ENCODE peak calls at places on chromosome 17, in seven cellular contexts. S, R, O, K, P, V and J are unnamed samples.

GRCh38 chr17:45320931-45321461 is 4.2 kb upstream of the MAP3K14 start:
- DNase-seq in R (no peak), V (peak; percentile 97), P (peak; percentile 60), O (no peak), K (no peak), S (no peak), J (no peak)

GRCh38 chr17:44979426-44980273 is 11.5 kb upstream of the C1QL1 start:
- DNase-seq in R (peak; percentile 80), O (peak; percentile 32), V (peak; percentile 82), S (peak; percentile 49), P (peak; percentile 41), K (no peak), J (no peak)

GRCh38 chr17:66655861-66656260 is 179.1 kb upstream of the CACNG5 start:
- DNase-seq in V (peak; percentile 80), S (no peak), P (no peak), K (no peak), R (no peak), O (no peak), J (no peak)

GRCh38 chr17:76556759-76557367 is 17.0 kb downstream of the PRCD start:
- DNase-seq in R (no peak), V (peak; percentile 49), O (no peak), K (no peak), P (no peak), S (no peak), J (peak; percentile 57)

GRCh38 chr17:16919663-16920627 is 52.0 kb downstream of the TNFRSF13B start:
- DNase-seq in R (no peak), O (peak; percentile 5), S (no peak), P (no peak), K (no peak), V (no peak), J (no peak)

GRCh38 chr17:60086822-60087591 is 8.3 kb upstream of the HEATR6 start:
- DNase-seq in O (no peak), K (no peak), P (no peak), S (no peak), V (peak; percentile 72), R (no peak), J (no peak)

GRCh38 chr17:12510535-12510934 is 155.2 kb upstream of the MYOCD start:
- DNase-seq in O (no peak), S (no peak), P (no peak), V (peak; percentile 75), K (no peak), R (no peak), J (no peak)

GRCh38 chr17:56929362-56929969 is 15.6 kb upstream of the TRIM25 start:
- DNase-seq in S (no peak), K (no peak), R (no peak), V (no peak), P (no peak), O (no peak), J (no peak)

GRCh38 chr17:44786551-44787081 is 27.8 kb downstream of the ADAM11 start:
- DNase-seq in V (no peak), R (peak; percentile 36), P (no peak), O (peak; percentile 58), K (peak; percentile 78), S (peak; percentile 67), J (no peak)

GRCh38 chr17:78883090-78883532 is 19.9 kb downstream of the CEP295NL start:
- DNase-seq in K (no peak), O (peak; percentile 81), R (peak; percentile 78), P (no peak), S (peak; percentile 73), V (peak; percentile 75), J (no peak)

DNA sequence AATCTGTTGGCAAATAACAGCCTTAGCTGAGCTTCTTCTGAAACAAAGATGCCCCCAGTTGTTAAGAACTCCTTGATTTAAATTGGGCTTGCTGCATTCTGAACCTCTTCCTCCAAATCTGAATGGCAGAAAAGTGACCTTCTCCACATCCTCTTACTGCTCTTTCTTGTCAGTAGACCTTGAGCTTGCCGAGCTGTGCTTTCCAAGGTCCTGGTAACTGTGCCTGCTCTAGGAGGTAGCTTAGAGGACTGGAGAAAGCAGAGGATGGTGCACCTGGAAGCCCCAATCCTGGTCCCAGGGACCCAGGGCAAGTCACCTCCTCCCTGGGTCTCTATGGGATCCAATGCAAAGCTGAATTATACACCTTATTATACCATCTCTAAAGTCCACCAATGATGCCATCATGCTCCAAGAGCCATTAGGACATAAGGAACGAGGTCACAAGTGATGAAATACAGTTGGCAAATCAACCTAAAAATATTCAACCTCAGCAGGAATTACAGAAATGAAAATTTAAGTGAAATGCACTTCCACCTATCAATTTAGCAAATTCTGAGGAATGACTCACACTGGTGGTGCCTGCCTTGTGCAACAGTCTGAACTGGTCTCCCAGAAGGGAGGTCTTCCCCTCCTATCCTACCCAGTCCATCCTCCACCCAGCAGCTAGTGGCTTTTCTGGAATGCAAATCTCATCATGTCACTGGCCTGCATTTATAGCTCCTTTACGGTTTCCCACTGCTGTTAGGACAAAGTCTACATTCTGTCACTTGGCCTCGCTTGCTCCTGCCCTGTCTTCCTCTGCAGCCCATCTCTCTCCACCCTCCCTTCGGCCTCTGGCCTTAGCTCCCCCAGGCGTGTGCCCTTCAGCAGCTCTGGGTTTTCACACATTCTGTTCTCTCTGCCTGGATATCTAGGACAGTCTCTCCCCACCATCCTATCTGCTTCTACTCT is 36.6 kb downstream of the TOM1L2 start:
- DNase-seq in S (no peak), R (no peak), P (peak; percentile 54), V (peak; percentile 92), O (no peak), K (no peak), J (no peak)
- H3K4me1 ChIP-seq in S (peaks cover 47% of the 10 kb centered on the region), R (peaks cover 7% of the 10 kb centered on the region), P (peaks cover 48% of the 10 kb centered on the region), V (peaks cover 27% of the 10 kb centered on the region), O (peaks cover 92% of the 10 kb centered on the region), K (peaks cover 54% of the 10 kb centered on the region), J (peaks cover 6% of the 10 kb centered on the region)

GRCh38 chr17:19648475-19649406 is at the start of gene ALDH3A2:
- DNase-seq in S (peak; percentile 98), K (peak; percentile 99), V (peak; percentile 79), R (peak; percentile 98), P (peak; percentile 98), O (peak; percentile 98), J (peak; percentile 99)

GRCh38 chr17:19646788-19647696 is 1.5 kb upstream of the ALDH3A2 start:
- DNase-seq in R (no peak), V (no peak), O (no peak), P (no peak), S (no peak), K (no peak), J (no peak)

GRCh38 chr17:19644493-19645210 is 3.9 kb upstream of the ALDH3A2 start:
- DNase-seq in K (no peak), S (no peak), P (no peak), R (no peak), O (no peak), V (no peak), J (no peak)

GRCh38 chr17:19647697-19648474 is 665 bp upstream of the ALDH3A2 start:
- DNase-seq in V (peak; percentile 54), S (peak; percentile 71), P (peak; percentile 62), O (peak; percentile 68), K (peak; percentile 84), R (peak; percentile 79), J (peak; percentile 73)

GRCh38 chr17:19645608-19646250 is 2.8 kb upstream of the ALDH3A2 start:
- DNase-seq in O (no peak), V (no peak), K (no peak), P (peak; percentile 78), S (peak; percentile 20), R (no peak), J (peak; percentile 70)
- TF ChIP-seq CTCF in O (peak; percentile 56), V (peak; percentile 27), K (peak; percentile 18), P (peak; percentile 72), S (peak; percentile 42), R (no peak), J (peak; percentile 80)

DNA sequence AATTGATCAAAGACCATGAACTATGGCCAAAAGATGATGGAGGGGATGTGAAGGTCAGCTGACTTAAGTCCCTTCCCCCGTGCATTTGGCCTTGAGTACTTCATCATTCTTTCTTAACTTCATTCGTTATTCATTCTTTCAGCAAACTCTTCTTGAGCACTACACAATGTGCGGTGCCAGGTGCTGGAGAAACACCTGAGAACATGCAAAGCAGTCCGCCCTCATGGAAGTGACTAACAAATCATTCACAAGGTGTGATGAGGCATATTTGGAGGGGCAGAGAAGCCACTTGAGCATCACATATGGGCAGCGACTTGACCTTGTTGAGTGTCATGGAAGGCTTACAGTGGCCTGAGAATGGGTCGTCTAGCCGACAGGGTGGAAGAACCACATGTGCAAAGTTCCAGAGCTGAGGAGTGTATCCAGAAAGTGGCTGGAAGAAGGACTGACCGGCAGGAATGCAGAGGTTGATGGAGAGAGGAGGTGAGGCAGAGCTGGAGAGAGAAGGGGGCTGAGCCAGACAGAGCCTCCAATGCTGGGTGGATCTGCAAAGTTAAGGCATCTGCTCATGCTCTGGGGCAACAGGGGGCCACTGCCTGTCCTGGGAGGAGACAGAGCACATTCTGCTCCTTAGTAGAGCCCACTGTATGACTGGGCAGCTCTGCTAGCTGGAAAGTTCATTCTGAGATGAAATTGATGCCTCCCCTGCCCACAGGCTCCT is 25.1 kb upstream of the EIF1 start:
- DNase-seq in O (no peak), S (no peak), V (no peak), R (no peak), P (no peak), K (peak; percentile 11), J (no peak)
- H3K4me3 ChIP-seq in O (no peak overlapping the region), S (no peak overlapping the region), V (no peak overlapping the region), R (no peak overlapping the region), P (no peak overlapping the region), K (no peak overlapping the region), J (no peak overlapping the region)

GRCh38 chr17:40582328-40582901 is 17.1 kb upstream of the CCR7 start:
- DNase-seq in R (no peak), S (peak; percentile 58), P (peak; percentile 33), V (no peak), O (peak; percentile 42), K (peak; percentile 86), J (no peak)

GRCh38 chr17:40576113-40576740 is 11.0 kb upstream of the CCR7 start:
- DNase-seq in P (no peak), R (no peak), V (no peak), O (no peak), S (no peak), K (no peak), J (no peak)

GRCh38 chr17:40579471-40579870 is 14.2 kb upstream of the CCR7 start:
- DNase-seq in K (no peak), V (no peak), S (no peak), P (no peak), O (no peak), R (no peak), J (no peak)

GRCh38 chr17:40577611-40578065 is 12.4 kb upstream of the CCR7 start:
- DNase-seq in P (no peak), V (no peak), S (no peak), K (no peak), R (no peak), O (no peak), J (no peak)

DNA sequence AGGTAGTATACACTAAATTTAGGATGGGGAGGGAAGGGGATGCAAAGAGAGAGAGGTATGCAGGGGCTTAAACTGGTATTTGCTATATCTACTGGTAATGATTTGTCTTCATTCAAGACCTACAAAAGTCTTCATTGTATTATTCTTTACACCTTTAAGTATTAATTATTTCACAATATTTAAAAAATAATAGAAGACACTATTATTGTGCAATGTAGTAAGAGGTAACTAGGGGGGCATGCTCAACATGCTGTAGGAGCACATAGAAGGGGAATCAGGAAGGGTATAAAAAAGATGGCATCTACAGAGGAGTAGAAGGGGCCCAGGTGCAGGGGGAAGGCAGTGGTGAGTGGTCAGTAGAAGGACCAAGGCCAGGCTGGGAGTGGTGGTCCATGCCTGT is 14.9 kb upstream of the CCR7 start:
- DNase-seq in V (no peak), K (no peak), S (no peak), P (no peak), O (no peak), R (no peak), J (no peak)
- H3K4me1 ChIP-seq in V (no peaks in the 10 kb centered on the region), K (peaks cover 21% of the 10 kb centered on the region), S (peaks cover 8% of the 10 kb centered on the region), P (no peaks in the 10 kb centered on the region), O (peaks cover 19% of the 10 kb centered on the region), R (no peaks in the 10 kb centered on the region), J (no peaks in the 10 kb centered on the region)

GRCh38 chr17:47252766-47253512 is 688 bp upstream of the ITGB3 start:
- DNase-seq in S (no peak), V (no peak), R (no peak), K (no peak), O (no peak), P (no peak), J (no peak)
- TF ChIP-seq CTCF in S (no peak), V (no peak), R (no peak), K (no peak), O (no peak), P (no peak), J (no peak)